ENCODE peak calls at places on chromosomes 2 and 18, in ten cellular contexts. F is CD8-positive, alpha-beta memory T cell; A is uterus; J is right atrium auricular region; S is lung; U is endodermal cell; L is tibial artery; B is body of pancreas; H is left ventricle myocardium inferior; C is iPS DF 6.9. E is an unnamed sample.

GRCh38 chr2:127672341-127673303 is 2.7 kb downstream of the LIMS2 start:
- DNase-seq in F (no peak), A (peak; percentile 25), J (no peak), S (no peak), U (peak; percentile 43), L (peak; percentile 81), B (no peak), H (no peak), C (no peak), E (peak; percentile 37)

GRCh38 chr2:158795110-158795924 is at the start of gene DAPL1:
- DNase-seq in F (no peak), A (no peak), J (no peak), S (no peak), U (peak; percentile 73), L (no peak), B (peak; percentile 69), H (no peak), C (no peak), E (no peak)

GRCh38 chr2:234913208-234913626 is 38.6 kb upstream of the SH3BP4 start:
- DNase-seq in F (no peak), A (no peak), J (no peak), S (no peak), U (no peak), L (no peak), B (no peak), H (no peak), C (no peak), E (no peak)

GRCh38 chr18:58953627-58954026 is 89.0 kb downstream of the ZNF532 start:
- DNase-seq in F (no peak), A (no peak), J (no peak), S (no peak), U (no peak), L (no peak), B (peak; percentile 43), H (peak; percentile 51), C (no peak), E (no peak)

GRCh38 chr2:102703748-102704147 is 58.1 kb upstream of the TMEM182 start:
- DNase-seq in F (no peak), A (no peak), J (no peak), S (no peak), U (peak; percentile 50), L (no peak), B (no peak), H (no peak), C (no peak), E (no peak)

GRCh38 chr2:9474361-9475117 is at the start of gene IAH1:
- DNase-seq in F (peak; percentile 75), A (peak; percentile 48), J (no peak), S (peak; percentile 52), U (peak; percentile 77), L (peak; percentile 78), B (peak; percentile 58), H (peak; percentile 73), C (no peak), E (peak; percentile 82)

GRCh38 chr2:169507698-169508097 is 1.8 kb upstream of the KLHL41 start:
- DNase-seq in F (no peak), A (no peak), J (no peak), S (no peak), U (no peak), L (no peak), B (no peak), H (no peak), C (no peak), E (no peak)

GRCh38 chr2:231926761-231927565 is 767 bp upstream of the NPPC start:
- DNase-seq in F (no peak), A (no peak), J (no peak), S (no peak), U (peak; percentile 85), L (peak; percentile 54), B (no peak), H (no peak), C (no peak), E (no peak)

GRCh38 chr18:56028514-56028913 is 440.5 kb upstream of the TCF4 start:
- DNase-seq in F (no peak), A (no peak), J (no peak), S (no peak), U (no peak), L (no peak), B (peak; percentile 12), H (no peak), C (no peak), E (no peak)

GRCh38 chr2:38076250-38076709 is 329 bp upstream of the CYP1B1 start:
- DNase-seq in F (no peak), A (peak; percentile 86), J (peak; percentile 90), S (peak; percentile 83), U (peak; percentile 96), L (peak; percentile 87), B (peak; percentile 72), H (peak; percentile 76), C (no peak), E (no peak)
- H3K27ac ChIP-seq in F (no peak overlapping the region), A (peak overlapping the region; percentile 97), J (peak overlapping the region; percentile 91), S (peak overlapping the region; percentile 93), U (no peak overlapping the region), L (peak overlapping the region; percentile 47), B (peak overlapping the region; percentile 73), H (peak overlapping the region; percentile 95), C (no peak overlapping the region), E (no peak overlapping the region)

GRCh38 chr18:78975699-78976098 is 3.9 kb upstream of the SALL3 start:
- DNase-seq in F (no peak), A (no peak), J (no peak), S (no peak), U (no peak), L (no peak), B (no peak), H (no peak), C (no peak), E (no peak)

GRCh38 chr18:78973357-78974083 is 6.1 kb upstream of the SALL3 start:
- DNase-seq in F (no peak), A (no peak), J (peak; percentile 18), S (no peak), U (peak; percentile 53), L (no peak), B (no peak), H (no peak), C (no peak), E (peak; percentile 39)

GRCh38 chr18:78972930-78973331 is 6.7 kb upstream of the SALL3 start:
- DNase-seq in F (no peak), A (no peak), J (peak; percentile 40), S (no peak), U (peak; percentile 68), L (no peak), B (no peak), H (no peak), C (no peak), E (no peak)

GRCh38 chr18:78975282-78975681 is 4.3 kb upstream of the SALL3 start:
- DNase-seq in F (no peak), A (no peak), J (peak; percentile 28), S (no peak), U (peak; percentile 56), L (no peak), B (no peak), H (no peak), C (no peak), E (no peak)

DNA sequence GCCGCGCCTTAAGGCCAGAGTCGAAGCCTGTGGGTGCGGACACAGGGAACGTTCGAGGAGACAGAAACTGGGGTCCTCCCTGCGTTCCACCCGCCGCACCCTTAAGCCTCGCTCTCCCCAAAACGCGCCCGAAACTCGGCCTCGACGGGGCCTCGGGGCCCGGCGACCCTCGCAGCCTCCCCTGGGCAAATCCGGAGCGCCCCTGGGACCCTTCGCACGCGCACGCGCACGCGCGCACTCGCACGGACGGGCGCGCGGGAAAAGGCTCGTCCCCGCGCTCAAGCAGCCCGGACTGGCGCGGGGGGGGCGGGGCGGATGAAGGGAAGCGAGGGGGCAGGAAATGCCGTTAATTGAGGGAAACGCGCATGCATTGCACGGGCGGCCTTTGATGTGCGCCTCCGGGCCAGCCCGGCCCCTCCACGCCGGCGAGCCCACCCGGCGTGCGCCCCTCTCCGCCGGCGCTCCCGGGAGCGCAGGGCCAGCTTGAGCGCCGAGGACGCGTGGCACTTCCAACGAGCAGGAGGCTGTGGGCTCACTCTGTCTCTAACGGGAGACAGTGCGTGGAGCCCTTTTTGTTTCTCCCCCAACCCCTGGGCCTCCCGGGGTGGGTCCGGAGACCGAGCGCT is 5.4 kb upstream of the SALL3 start:
- DNase-seq in F (no peak), A (no peak), J (peak; percentile 30), S (no peak), U (peak; percentile 75), L (no peak), B (no peak), H (no peak), C (no peak), E (no peak)
- H3K4me3 ChIP-seq in F (no peak overlapping the region), A (no peak overlapping the region), J (no peak overlapping the region), S (no peak overlapping the region), U (peak overlapping the region; percentile 64), L (peak overlapping the region; percentile 13), B (no peak overlapping the region), H (peak overlapping the region; percentile 43), C (peak overlapping the region; percentile 25), E (no peak overlapping the region)

GRCh38 chr18:2960983-2961696 is 51.8 kb downstream of the LPIN2 start:
- DNase-seq in F (no peak), A (no peak), J (no peak), S (no peak), U (no peak), L (no peak), B (no peak), H (no peak), C (no peak), E (no peak)

GRCh38 chr18:2961828-2962227 is 51.1 kb downstream of the LPIN2 start:
- DNase-seq in F (no peak), A (no peak), J (no peak), S (no peak), U (no peak), L (no peak), B (no peak), H (no peak), C (no peak), E (no peak)

GRCh38 chr18:2958819-2959298 is 54.1 kb downstream of the LPIN2 start:
- DNase-seq in F (no peak), A (peak; percentile 53), J (no peak), S (no peak), U (no peak), L (peak; percentile 73), B (no peak), H (no peak), C (no peak), E (no peak)

GRCh38 chr18:2955966-2956521 is 56.9 kb downstream of the LPIN2 start:
- DNase-seq in F (no peak), A (no peak), J (no peak), S (no peak), U (no peak), L (no peak), B (no peak), H (no peak), C (no peak), E (no peak)

DNA sequence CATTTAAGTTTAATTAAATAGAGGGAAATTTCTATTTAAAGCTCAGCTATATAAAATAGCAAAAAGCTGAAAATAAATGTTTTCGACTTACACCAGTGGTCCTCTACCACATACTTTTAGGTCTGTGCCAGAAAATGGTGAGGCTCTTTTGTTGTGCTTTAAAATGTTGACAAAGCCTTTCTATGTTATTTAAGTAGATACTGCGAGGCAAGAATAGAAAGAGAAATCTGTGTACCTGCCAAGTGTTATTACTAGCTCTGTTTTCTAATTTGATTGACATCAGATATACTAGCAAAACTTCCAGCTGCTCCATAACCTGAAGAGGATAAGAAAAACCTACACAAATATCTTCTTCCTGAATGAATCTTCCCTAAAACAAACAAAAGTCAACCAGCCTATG is 53.6 kb downstream of the LPIN2 start:
- DNase-seq in F (no peak), A (no peak), J (no peak), S (no peak), U (no peak), L (no peak), B (no peak), H (no peak), C (no peak), E (no peak)
- H3K4me1 ChIP-seq in F (peaks cover 93% of the 10 kb centered on the region), A (peaks cover 14% of the 10 kb centered on the region), J (peaks cover 38% of the 10 kb centered on the region), S (peaks cover 13% of the 10 kb centered on the region), U (no peaks in the 10 kb centered on the region), L (peaks cover 85% of the 10 kb centered on the region), B (peaks cover 10% of the 10 kb centered on the region), H (peaks cover 51% of the 10 kb centered on the region), C (no peaks in the 10 kb centered on the region), E (peaks cover 92% of the 10 kb centered on the region)

GRCh38 chr2:123036300-123036699 is 988.8 kb upstream of the CNTNAP5 start:
- DNase-seq in F (no peak), A (no peak), J (no peak), S (no peak), U (no peak), L (no peak), B (no peak), H (no peak), C (no peak), E (no peak)
- H3K27ac ChIP-seq in F (no peak overlapping the region), A (no peak overlapping the region), J (no peak overlapping the region), S (no peak overlapping the region), U (no peak overlapping the region), L (no peak overlapping the region), B (no peak overlapping the region), H (no peak overlapping the region), C (no peak overlapping the region), E (no peak overlapping the region)

E was measured in CD8-positive, alpha-beta T cell.